ENCODE peak calls at places on chromosome 7, in five cellular contexts. G is H9, T is fibroblast of lung, R is astrocyte, E is neural progenitor cell. Y is an unnamed sample.

GRCh38 chr7:117007285-117007684 is 54.0 kb downstream of the ST7 start:
- DNase-seq in G (no peak), T (no peak), R (no peak), E (no peak), Y (no peak)

GRCh38 chr7:156379242-156380070 is 261.1 kb upstream of the RNF32 start:
- DNase-seq in G (no peak), T (no peak), R (no peak), E (no peak), Y (no peak)

GRCh38 chr7:149220534-149220933 is 18.9 kb upstream of the ZNF212 start:
- DNase-seq in G (no peak), T (no peak), R (peak; percentile 54), E (no peak), Y (no peak)

GRCh38 chr7:155456772-155457543 is 971 bp upstream of the EN2 start:
- DNase-seq in G (peak; percentile 86), T (peak; percentile 49), R (peak; percentile 12), E (peak; percentile 86), Y (peak; percentile 71)

GRCh38 chr7:21999896-22000295 is 54.2 kb upstream of the CDCA7L start:
- DNase-seq in G (no peak), T (peak; percentile 5), R (no peak), E (no peak), Y (no peak)

GRCh38 chr7:23136216-23136615 is 30.6 kb downstream of the KLHL7 start:
- DNase-seq in G (no peak), T (no peak), R (peak; percentile 21), E (no peak), Y (no peak)

GRCh38 chr7:53811555-53812079 is 730.6 kb upstream of the VSTM2A start:
- DNase-seq in G (no peak), T (no peak), R (no peak), E (no peak), Y (no peak)

GRCh38 chr7:11517853-11518252 is 314.1 kb downstream of the THSD7A start:
- DNase-seq in G (peak; percentile 32), T (no peak), R (no peak), E (peak; percentile 33), Y (no peak)

GRCh38 chr7:68009716-68010115 is 1013.1 kb downstream of the TYW1 start:
- DNase-seq in G (no peak), T (no peak), R (peak; percentile 4), E (no peak), Y (no peak)
- TF ChIP-seq CTCF in G (no peak), T (no peak), R (no peak), E (no peak), Y (no peak)

GRCh38 chr7:18295781-18296417 is 199.7 kb upstream of the HDAC9 start:
- DNase-seq in G (no peak), T (peak; percentile 3), R (no peak), E (no peak), Y (no peak)
- H3K9ac ChIP-seq in G (no peak overlapping the region), T (no peak overlapping the region), R (no peak overlapping the region), E (no peak overlapping the region), Y (no peak overlapping the region)

GRCh38 chr7:158145370-158145769 is 442.3 kb downstream of the PTPRN2 start:
- DNase-seq in G (no peak), T (no peak), R (no peak), E (no peak), Y (no peak)
- H3K9me3 ChIP-seq in G (peaks cover 18% of the 10 kb centered on the region), T (peaks cover 5% of the 10 kb centered on the region), R (peaks cover 28% of the 10 kb centered on the region), E (no peaks in the 10 kb centered on the region), Y (no peaks in the 10 kb centered on the region)

GRCh38 chr7:78441737-78442136 is 643.2 kb downstream of the PHTF2 start:
- DNase-seq in G (no peak), T (no peak), R (no peak), E (peak; percentile 16), Y (no peak)

GRCh38 chr7:78448915-78449314 is 650.3 kb downstream of the PHTF2 start:
- DNase-seq in G (no peak), T (no peak), R (no peak), E (no peak), Y (no peak)

GRCh38 chr7:78444267-78444666 is 645.7 kb downstream of the PHTF2 start:
- DNase-seq in G (no peak), T (no peak), R (no peak), E (no peak), Y (no peak)

GRCh38 chr7:78438433-78438832 is 639.9 kb downstream of the PHTF2 start:
- DNase-seq in G (no peak), T (no peak), R (no peak), E (no peak), Y (no peak)

DNA sequence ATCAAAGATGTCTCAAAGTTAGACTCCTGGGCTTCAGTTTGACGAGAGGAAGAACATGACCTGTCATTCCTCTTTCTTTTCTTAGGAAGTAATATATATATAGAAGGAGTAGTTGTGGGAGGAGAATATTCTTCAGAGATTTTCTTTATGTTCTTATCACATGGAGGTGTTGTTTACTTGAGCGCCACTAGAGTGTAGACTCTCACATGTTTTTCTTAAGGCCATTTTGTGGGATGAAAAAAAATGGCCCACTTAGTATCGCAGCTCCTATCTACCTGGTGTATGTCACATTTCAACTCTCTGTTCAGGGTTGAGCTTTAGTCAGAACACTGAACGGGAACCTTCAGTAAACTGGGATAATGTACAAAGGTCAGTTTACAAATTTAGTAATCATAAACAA is 645.2 kb downstream of the PHTF2 start:
- DNase-seq in G (no peak), T (no peak), R (no peak), E (peak; percentile 5), Y (no peak)
- TF ChIP-seq CTCF in G (peak; percentile 41), T (no peak), R (no peak), E (peak; percentile 30), Y (no peak)

DNA sequence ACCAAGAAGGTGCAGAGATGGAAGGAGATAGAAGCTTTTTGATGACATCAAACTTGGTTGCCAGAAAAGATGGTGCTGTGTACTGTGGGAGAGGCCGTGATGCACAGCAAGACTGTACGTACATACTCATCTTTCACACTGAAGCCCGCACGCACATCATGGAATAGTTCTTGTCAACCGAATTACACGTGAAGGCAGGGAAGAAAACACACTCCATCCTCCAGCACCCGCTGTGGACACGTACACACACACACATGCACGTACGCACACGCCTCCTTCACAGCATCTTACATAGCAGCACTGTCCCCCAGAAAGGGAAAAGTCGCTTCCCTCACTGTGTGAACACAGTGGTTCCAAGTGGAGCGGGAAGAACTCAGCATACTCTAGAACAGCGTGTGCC is 54.5 kb upstream of the DDC start:
- DNase-seq in G (no peak), T (no peak), R (no peak), E (no peak), Y (no peak)
- H3K9ac ChIP-seq in G (no peak overlapping the region), T (no peak overlapping the region), R (no peak overlapping the region), E (no peak overlapping the region), Y (no peak overlapping the region)

GRCh38 chr7:157667731-157668130 is 330.9 kb downstream of the DNAJB6 start:
- DNase-seq in G (no peak), T (no peak), R (no peak), E (no peak), Y (no peak)
- H3K9me3 ChIP-seq in G (no peaks in the 10 kb centered on the region), T (no peaks in the 10 kb centered on the region), R (no peaks in the 10 kb centered on the region), E (no peaks in the 10 kb centered on the region), Y (no peaks in the 10 kb centered on the region)

GRCh38 chr7:2936301-2936700 is 92.2 kb upstream of the GNA12 start:
- DNase-seq in G (no peak), T (no peak), R (no peak), E (no peak), Y (no peak)

GRCh38 chr7:2932761-2933251 is 88.7 kb upstream of the GNA12 start:
- DNase-seq in G (peak; percentile 24), T (no peak), R (no peak), E (no peak), Y (no peak)

GRCh38 chr7:2934984-2935740 is 91.1 kb upstream of the GNA12 start:
- DNase-seq in G (peak; percentile 21), T (no peak), R (no peak), E (no peak), Y (no peak)

GRCh38 chr7:2936891-2937580 is 92.9 kb upstream of the GNA12 start:
- DNase-seq in G (no peak), T (no peak), R (no peak), E (no peak), Y (no peak)

DNA sequence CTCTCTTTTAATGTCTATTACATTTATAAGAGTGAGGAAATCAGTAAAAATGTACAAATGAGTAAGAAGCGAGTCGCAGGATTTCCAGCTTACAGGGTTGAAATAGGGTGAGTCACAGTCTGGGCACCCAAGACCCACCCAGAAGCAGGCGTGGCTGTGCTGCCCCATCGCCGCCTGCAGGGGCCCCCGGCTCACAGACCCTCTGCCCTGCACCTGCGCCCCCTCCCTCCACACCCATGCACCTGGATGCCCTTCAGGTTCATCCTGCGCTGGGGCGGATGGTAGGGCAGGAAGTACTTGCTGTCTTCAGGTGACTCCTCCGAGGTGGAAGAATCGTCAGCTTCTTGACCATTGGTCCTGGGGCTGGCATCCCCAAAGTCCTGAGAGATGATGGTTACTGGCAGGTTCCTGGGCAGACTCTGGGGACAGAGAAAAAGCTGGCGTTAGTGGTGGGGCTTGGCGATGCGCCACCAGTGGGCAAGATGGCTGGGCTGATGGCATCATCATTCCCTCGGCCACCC is 90.2 kb upstream of the GNA12 start:
- DNase-seq in G (peak; percentile 37), T (peak; percentile 69), R (peak; percentile 79), E (no peak), Y (no peak)
- TF ChIP-seq CTCF in G (peak; percentile 36), T (no peak), R (peak; percentile 9), E (no peak), Y (no peak)

DNA sequence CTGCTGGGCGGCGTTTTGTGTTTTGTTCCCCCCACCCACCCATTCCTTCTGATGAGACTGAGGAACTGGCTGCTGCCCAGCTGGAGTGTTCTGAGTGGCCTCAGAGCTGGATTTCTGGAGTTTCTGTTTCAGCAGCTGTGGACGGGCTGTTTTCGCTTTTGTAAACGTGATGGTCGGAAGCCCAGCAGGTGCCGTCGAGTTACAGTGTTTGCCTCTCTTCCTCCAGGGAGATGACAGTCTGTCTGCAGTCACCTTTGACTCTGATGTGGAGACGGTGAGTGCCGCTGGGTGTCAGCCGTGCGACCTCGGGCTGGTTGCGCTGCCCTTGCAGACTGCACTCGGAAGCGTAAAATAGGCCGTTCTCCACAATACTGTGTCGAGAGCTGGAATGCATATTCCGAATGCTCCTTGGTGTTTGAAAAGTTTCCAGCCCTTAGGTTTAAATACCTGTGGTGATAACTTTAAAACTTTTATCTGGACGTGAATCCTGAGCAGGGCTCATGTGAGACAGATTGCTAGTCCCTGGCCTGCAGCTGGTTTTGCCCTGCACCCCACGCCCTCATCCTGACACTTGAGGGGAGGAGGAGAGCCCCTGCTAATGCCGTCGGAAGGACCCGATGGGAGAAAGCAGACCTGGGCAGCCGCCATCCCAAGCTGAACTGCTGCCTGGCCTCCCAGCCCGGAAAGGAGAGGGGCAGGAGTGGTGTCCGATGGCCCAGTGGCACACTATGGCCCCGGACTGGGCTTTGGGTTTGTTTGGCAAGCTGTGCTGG is 8.3 kb downstream of the IQCE start:
- DNase-seq in G (no peak), T (peak; percentile 26), R (no peak), E (no peak), Y (peak; percentile 52)
- H3K9ac ChIP-seq in G (no peak overlapping the region), T (peak overlapping the region; percentile 30), R (peak overlapping the region; percentile 7), E (no peak overlapping the region), Y (no peak overlapping the region)

GRCh38 chr7:27140108-27140842 is 3.2 kb downstream of the HOXA5 start:
- DNase-seq in G (no peak), T (no peak), R (no peak), E (no peak), Y (peak; percentile 87)
- H3K9me3 ChIP-seq in G (no peaks in the 10 kb centered on the region), T (no peaks in the 10 kb centered on the region), R (no peaks in the 10 kb centered on the region), E (no peaks in the 10 kb centered on the region), Y (no peaks in the 10 kb centered on the region)